ENCODE peak calls at places on chromosomes 11 and 22, in ten cellular contexts. L, O, N, T, R, S, G, W, Z and F are unnamed samples.

GRCh38 chr11:117872420-117872961 is 4.0 kb downstream of the FXYD6 start:
- DNase-seq in L (no peak), O (no peak), N (no peak), T (no peak), R (no peak), S (no peak), G (no peak), W (no peak), Z (no peak), F (no peak)

GRCh38 chr11:66268953-66269906 is 791 bp downstream of the RAB1B start:
- DNase-seq in L (no peak), O (no peak), N (peak; percentile 72), T (no peak), R (no peak), S (no peak), G (peak; percentile 51), W (peak; percentile 62), Z (no peak), F (no peak)

GRCh38 chr11:2385156-2386151 is 8.3 kb downstream of the CD81 start:
- DNase-seq in L (no peak), O (no peak), N (no peak), T (no peak), R (no peak), S (no peak), G (no peak), W (no peak), Z (no peak), F (no peak)

GRCh38 chr22:19407649-19408606 is 23.6 kb downstream of the HIRA start:
- DNase-seq in L (no peak), O (no peak), N (no peak), T (no peak), R (no peak), S (no peak), G (no peak), W (peak; percentile 9), Z (no peak), F (peak; percentile 38)

GRCh38 chr11:124834526-124835190 is 30.6 kb upstream of the ROBO3 start:
- DNase-seq in L (no peak), O (no peak), N (no peak), T (no peak), R (no peak), S (no peak), G (no peak), W (no peak), Z (no peak), F (no peak)

GRCh38 chr22:21444701-21445436 is 22.3 kb upstream of the TMEM191C start:
- DNase-seq in L (no peak), O (peak; percentile 6), N (no peak), T (peak; percentile 2), R (no peak), S (no peak), G (no peak), W (no peak), Z (no peak), F (no peak)

GRCh38 chr11:130312046-130312445 is 2.7 kb downstream of the ZBTB44 start:
- DNase-seq in L (no peak), O (no peak), N (no peak), T (no peak), R (no peak), S (no peak), G (no peak), W (no peak), Z (no peak), F (no peak)

GRCh38 chr22:49913026-49913425 is 5.2 kb downstream of the ALG12 start:
- DNase-seq in L (no peak), O (no peak), N (no peak), T (no peak), R (no peak), S (no peak), G (no peak), W (no peak), Z (no peak), F (no peak)

GRCh38 chr11:108693852-108694251 is 29.0 kb downstream of the DDX10 start:
- DNase-seq in L (no peak), O (no peak), N (peak; percentile 76), T (no peak), R (no peak), S (no peak), G (peak; percentile 59), W (peak; percentile 83), Z (no peak), F (no peak)